ENCODE peak calls at places on chromosomes 13 and 19, in eight cellular contexts. T is COR-L47, A is H4, X is GM04503, I is KG1, J is breast epithelium, Z is ureter, C is AML-193. R is an unnamed sample.

GRCh38 chr19:15161028-15161984 is 39.5 kb downstream of the NOTCH3 start:
- DNase-seq in I (no peak), J (no peak), T (peak), Z (no peak), A (peak), X (no peak), C (peak), R (peak)

GRCh38 chr13:100089633-100090032 is 740 bp downstream of the PCCA start:
- DNase-seq in T (no peak), Z (no peak), I (peak), A (no peak), C (peak), J (no peak), X (no peak), R (peak)

GRCh38 chr13:32264407-32264806 is 50.8 kb downstream of the ZAR1L start:
- DNase-seq in I (no peak), C (no peak), T (no peak), Z (peak), A (peak), X (no peak), J (no peak), R (no peak)

GRCh38 chr13:106455190-106455589 is 80.3 kb downstream of the EFNB2 start:
- DNase-seq in C (no peak), X (no peak), J (no peak), Z (no peak), A (no peak), I (no peak), T (no peak), R (no peak)

GRCh38 chr13:20715340-20715732 is 11.8 kb downstream of the IL17D start:
- DNase-seq in T (no peak), A (no peak), X (no peak), Z (no peak), J (no peak), I (no peak), C (no peak), R (no peak)

GRCh38 chr13:79549355-79550106 is 68.6 kb downstream of the NDFIP2 start:
- DNase-seq in C (no peak), I (no peak), T (no peak), Z (no peak), A (peak), J (no peak), X (no peak), R (no peak)

GRCh38 chr13:26910754-26911465 is 150.3 kb upstream of the GPR12 start:
- DNase-seq in T (no peak), Z (no peak), X (no peak), J (no peak), C (no peak), A (no peak), I (no peak), R (no peak)

GRCh38 chr19:17097593-17098126 is 22.1 kb downstream of the MYO9B start:
- DNase-seq in A (peak), C (no peak), I (no peak), X (no peak), T (no peak), J (no peak), Z (no peak), R (peak)

GRCh38 chr19:33134571-33135041 is 2.7 kb downstream of the WDR88 start:
- DNase-seq in J (no peak), X (no peak), T (no peak), A (no peak), C (no peak), Z (no peak), I (no peak), R (peak)

GRCh38 chr19:48719263-48720171 is at the start of gene MAMSTR:
- DNase-seq in C (no peak), X (no peak), I (no peak), T (no peak), Z (peak), J (no peak), A (no peak), R (peak)

GRCh38 chr19:44401108-44401786 is at the start of gene ZNF285:
- DNase-seq in X (peak), Z (peak), T (no peak), J (peak), A (peak), I (no peak), C (no peak), R (peak)

GRCh38 chr19:21611659-21612402 is 106.4 kb downstream of the ZNF429 start:
- DNase-seq in T (no peak), J (no peak), A (no peak), C (no peak), Z (no peak), I (no peak), X (no peak), R (no peak)

GRCh38 chr13:33644607-33645543 is 173.1 kb upstream of the RFC3 start:
- DNase-seq in C (peak), T (no peak), A (no peak), Z (no peak), I (no peak), X (peak), J (no peak), R (no peak)

GRCh38 chr13:109698779-109699178 is 87.6 kb downstream of the IRS2 start:
- DNase-seq in Z (no peak), C (peak), A (no peak), X (peak), J (no peak), I (no peak), T (no peak), R (peak)

GRCh38 chr19:18014197-18014596 is 6.2 kb downstream of the ARRDC2 start:
- DNase-seq in C (no peak), J (no peak), T (no peak), A (no peak), X (no peak), Z (no peak), I (no peak), R (peak)

GRCh38 chr13:74036373-74036772 is 97.8 kb downstream of the KLF12 start:
- DNase-seq in C (no peak), J (peak), T (no peak), I (no peak), X (no peak), Z (peak), A (no peak), R (no peak)

GRCh38 chr13:41622545-41623429 is 165.4 kb downstream of the RGCC start:
- DNase-seq in Z (no peak), T (no peak), A (no peak), J (no peak), C (no peak), X (peak), I (no peak), R (peak)

GRCh38 chr19:38649305-38650179 is 2.1 kb downstream of the ACTN4 start:
- DNase-seq in I (no peak), X (no peak), J (peak), C (no peak), T (no peak), A (no peak), Z (peak), R (peak)

GRCh38 chr19:5949792-5950305 is 28.1 kb downstream of the RANBP3 start:
- DNase-seq in I (no peak), J (no peak), X (no peak), A (no peak), Z (no peak), C (no peak), T (peak), R (peak)

GRCh38 chr13:24274452-24274971 is 34.9 kb upstream of the C1QTNF9 start:
- DNase-seq in X (no peak), Z (no peak), C (no peak), I (no peak), A (no peak), J (no peak), T (no peak), R (no peak)

GRCh38 chr13:24233351-24233901 is 72.9 kb downstream of the SPATA13 start:
- DNase-seq in J (no peak), C (no peak), A (no peak), X (peak), Z (no peak), I (no peak), T (no peak), R (no peak)

GRCh38 chr19:35408284-35409171 is 37.7 kb downstream of the GPR42 start:
- DNase-seq in J (no peak), Z (no peak), I (no peak), X (no peak), T (no peak), C (no peak), A (no peak), R (no peak)

GRCh38 chr19:29909545-29909944 is 32.5 kb upstream of the URI1 start:
- DNase-seq in T (no peak), I (no peak), Z (no peak), X (no peak), C (no peak), J (no peak), A (no peak), R (no peak)

GRCh38 chr19:10533656-10534386 is 9.9 kb upstream of the ATG4D start:
- DNase-seq in X (peak), C (no peak), I (no peak), T (no peak), Z (no peak), A (no peak), J (no peak), R (peak)

GRCh38 chr19:17357724-17358123 is 19.4 kb downstream of the PLVAP start:
- DNase-seq in X (no peak), Z (no peak), J (no peak), I (no peak), A (no peak), C (no peak), T (no peak), R (peak)

GRCh38 chr13:50208826-50209335 is 193.6 kb downstream of the KCNRG start:
- DNase-seq in A (peak), J (no peak), Z (peak), C (peak), T (no peak), I (peak), X (no peak), R (peak)

GRCh38 chr19:28932446-28932845 is 280.5 kb downstream of the UQCRFS1 start:
- DNase-seq in C (no peak), T (no peak), J (no peak), Z (no peak), A (no peak), X (no peak), I (no peak), R (no peak)